ENCODE peak calls at places on chromosomes 3 and 15, in eight cellular contexts. One of them, this sample, is unnamed.

GRCh38 chr3:170221924-170222646 is at the start of gene PRKCI:
- DNase-seq in germinal center: peak
- DNase-seq in amniotic stem cell: peak
- DNase-seq in left ventricle myocardium inferior: peak
- DNase-seq in LHCN-M2: peak
- DNase-seq in choroid plexus epithelial cell: peak
- DNase-seq in GM19239: peak
- DNase-seq in NCI-H460: peak
- DNase-seq in this sample: peak

GRCh38 chr3:149968216-149968615 is 2.5 kb downstream of the PFN2 start:
- DNase-seq in left ventricle myocardium inferior: no peak
- DNase-seq in amniotic stem cell: no peak
- DNase-seq in NCI-H460: no peak
- DNase-seq in LHCN-M2: peak
- DNase-seq in GM19239: no peak
- DNase-seq in germinal center: no peak
- DNase-seq in choroid plexus epithelial cell: peak
- DNase-seq in this sample: peak

GRCh38 chr15:41511331-41512077 is 2.1 kb downstream of the LTK start:
- DNase-seq in germinal center: no peak
- DNase-seq in amniotic stem cell: no peak
- DNase-seq in left ventricle myocardium inferior: no peak
- DNase-seq in GM19239: no peak
- DNase-seq in choroid plexus epithelial cell: no peak
- DNase-seq in NCI-H460: no peak
- DNase-seq in LHCN-M2: no peak
- DNase-seq in this sample: no peak

GRCh38 chr3:169515132-169515531 is 148.4 kb downstream of the MECOM start:
- DNase-seq in amniotic stem cell: no peak
- DNase-seq in NCI-H460: no peak
- DNase-seq in LHCN-M2: no peak
- DNase-seq in choroid plexus epithelial cell: no peak
- DNase-seq in germinal center: no peak
- DNase-seq in GM19239: no peak
- DNase-seq in left ventricle myocardium inferior: no peak
- DNase-seq in this sample: no peak

GRCh38 chr15:55526559-55527036 is 18.6 kb upstream of the DNAAF4 start:
- DNase-seq in left ventricle myocardium inferior: no peak
- DNase-seq in amniotic stem cell: peak
- DNase-seq in choroid plexus epithelial cell: peak
- DNase-seq in GM19239: peak
- DNase-seq in LHCN-M2: peak
- DNase-seq in NCI-H460: peak
- DNase-seq in germinal center: peak
- DNase-seq in this sample: peak

GRCh38 chr15:66774001-66774814 is 72.2 kb downstream of the SMAD6 start:
- DNase-seq in LHCN-M2: peak
- DNase-seq in NCI-H460: peak
- DNase-seq in germinal center: peak
- DNase-seq in choroid plexus epithelial cell: peak
- DNase-seq in amniotic stem cell: peak
- DNase-seq in GM19239: peak
- DNase-seq in left ventricle myocardium inferior: peak
- DNase-seq in this sample: peak

GRCh38 chr3:143168518-143169192 is 49.1 kb downstream of the CHST2 start:
- DNase-seq in amniotic stem cell: no peak
- DNase-seq in left ventricle myocardium inferior: no peak
- DNase-seq in LHCN-M2: peak
- DNase-seq in choroid plexus epithelial cell: peak
- DNase-seq in GM19239: no peak
- DNase-seq in germinal center: no peak
- DNase-seq in NCI-H460: no peak
- DNase-seq in this sample: peak

GRCh38 chr3:94303897-94304296 is 241.0 kb downstream of the NSUN3 start:
- DNase-seq in NCI-H460: no peak
- DNase-seq in germinal center: no peak
- DNase-seq in choroid plexus epithelial cell: peak
- DNase-seq in amniotic stem cell: no peak
- DNase-seq in left ventricle myocardium inferior: peak
- DNase-seq in GM19239: no peak
- DNase-seq in LHCN-M2: no peak
- DNase-seq in this sample: peak

GRCh38 chr3:172709776-172710708 is 825 bp downstream of the NCEH1 start:
- DNase-seq in NCI-H460: no peak
- DNase-seq in LHCN-M2: peak
- DNase-seq in choroid plexus epithelial cell: peak
- DNase-seq in amniotic stem cell: peak
- DNase-seq in germinal center: peak
- DNase-seq in GM19239: no peak
- DNase-seq in left ventricle myocardium inferior: peak
- DNase-seq in this sample: peak

GRCh38 chr3:14920536-14920935 is 26.8 kb upstream of the NR2C2 start:
- DNase-seq in GM19239: no peak
- DNase-seq in germinal center: no peak
- DNase-seq in NCI-H460: no peak
- DNase-seq in left ventricle myocardium inferior: no peak
- DNase-seq in choroid plexus epithelial cell: no peak
- DNase-seq in amniotic stem cell: no peak
- DNase-seq in LHCN-M2: no peak
- DNase-seq in this sample: no peak

GRCh38 chr3:22506871-22507270 is 696.3 kb upstream of the UBE2E2 start:
- DNase-seq in LHCN-M2: no peak
- DNase-seq in germinal center: no peak
- DNase-seq in GM19239: no peak
- DNase-seq in amniotic stem cell: no peak
- DNase-seq in choroid plexus epithelial cell: no peak
- DNase-seq in NCI-H460: no peak
- DNase-seq in left ventricle myocardium inferior: no peak
- DNase-seq in this sample: no peak

GRCh38 chr3:146968204-146968651 is 363.1 kb upstream of the PLSCR5 start:
- DNase-seq in germinal center: no peak
- DNase-seq in GM19239: no peak
- DNase-seq in LHCN-M2: peak
- DNase-seq in amniotic stem cell: peak
- DNase-seq in NCI-H460: no peak
- DNase-seq in left ventricle myocardium inferior: no peak
- DNase-seq in choroid plexus epithelial cell: peak
- DNase-seq in this sample: peak

GRCh38 chr3:184175981-184176376 is 1.3 kb downstream of the AP2M1 start:
- DNase-seq in GM19239: no peak
- DNase-seq in left ventricle myocardium inferior: no peak
- DNase-seq in choroid plexus epithelial cell: no peak
- DNase-seq in LHCN-M2: no peak
- DNase-seq in amniotic stem cell: no peak
- DNase-seq in NCI-H460: no peak
- DNase-seq in germinal center: no peak
- DNase-seq in this sample: no peak

GRCh38 chr3:105842449-105842848 is 26.4 kb downstream of the CBLB start:
- DNase-seq in left ventricle myocardium inferior: no peak
- DNase-seq in NCI-H460: no peak
- DNase-seq in LHCN-M2: no peak
- DNase-seq in amniotic stem cell: no peak
- DNase-seq in choroid plexus epithelial cell: no peak
- DNase-seq in germinal center: no peak
- DNase-seq in GM19239: no peak
- DNase-seq in this sample: no peak

GRCh38 chr15:90401499-90401898 is 13.5 kb downstream of the IQGAP1 start:
- DNase-seq in GM19239: no peak
- DNase-seq in NCI-H460: no peak
- DNase-seq in amniotic stem cell: no peak
- DNase-seq in left ventricle myocardium inferior: no peak
- DNase-seq in choroid plexus epithelial cell: no peak
- DNase-seq in germinal center: no peak
- DNase-seq in LHCN-M2: no peak
- DNase-seq in this sample: no peak

GRCh38 chr3:178445139-178445538 is 91.1 kb upstream of the KCNMB2 start:
- DNase-seq in germinal center: no peak
- DNase-seq in LHCN-M2: no peak
- DNase-seq in left ventricle myocardium inferior: no peak
- DNase-seq in GM19239: no peak
- DNase-seq in NCI-H460: no peak
- DNase-seq in amniotic stem cell: no peak
- DNase-seq in choroid plexus epithelial cell: no peak
- DNase-seq in this sample: no peak

GRCh38 chr15:66965201-66965900 is 100.1 kb upstream of the SMAD3 start:
- DNase-seq in left ventricle myocardium inferior: no peak
- DNase-seq in choroid plexus epithelial cell: no peak
- DNase-seq in NCI-H460: no peak
- DNase-seq in germinal center: no peak
- DNase-seq in amniotic stem cell: no peak
- DNase-seq in LHCN-M2: no peak
- DNase-seq in GM19239: no peak
- DNase-seq in this sample: no peak

GRCh38 chr3:114333180-114333922 is 39.5 kb downstream of the TIGIT start:
- DNase-seq in germinal center: no peak
- DNase-seq in amniotic stem cell: no peak
- DNase-seq in LHCN-M2: no peak
- DNase-seq in NCI-H460: no peak
- DNase-seq in left ventricle myocardium inferior: no peak
- DNase-seq in GM19239: no peak
- DNase-seq in choroid plexus epithelial cell: peak
- DNase-seq in this sample: peak

GRCh38 chr15:62818691-62819090 is 223.9 kb upstream of the TPM1 start:
- DNase-seq in GM19239: no peak
- DNase-seq in germinal center: no peak
- DNase-seq in NCI-H460: no peak
- DNase-seq in amniotic stem cell: no peak
- DNase-seq in LHCN-M2: no peak
- DNase-seq in choroid plexus epithelial cell: peak
- DNase-seq in left ventricle myocardium inferior: no peak
- DNase-seq in this sample: peak

GRCh38 chr3:10319251-10319650 is 1.7 kb downstream of the SEC13 start:
- DNase-seq in choroid plexus epithelial cell: no peak
- DNase-seq in NCI-H460: no peak
- DNase-seq in LHCN-M2: no peak
- DNase-seq in amniotic stem cell: no peak
- DNase-seq in GM19239: no peak
- DNase-seq in germinal center: no peak
- DNase-seq in left ventricle myocardium inferior: no peak
- DNase-seq in this sample: no peak

GRCh38 chr3:186532641-186533072 is 11.5 kb downstream of the CRYGS start:
- DNase-seq in amniotic stem cell: no peak
- DNase-seq in left ventricle myocardium inferior: no peak
- DNase-seq in germinal center: peak
- DNase-seq in LHCN-M2: no peak
- DNase-seq in choroid plexus epithelial cell: no peak
- DNase-seq in GM19239: no peak
- DNase-seq in NCI-H460: no peak
- DNase-seq in this sample: no peak

GRCh38 chr3:16147226-16147625 is 27.3 kb upstream of the GALNT15 start:
- DNase-seq in germinal center: no peak
- DNase-seq in choroid plexus epithelial cell: peak
- DNase-seq in GM19239: no peak
- DNase-seq in left ventricle myocardium inferior: no peak
- DNase-seq in amniotic stem cell: no peak
- DNase-seq in NCI-H460: peak
- DNase-seq in LHCN-M2: no peak
- DNase-seq in this sample: peak

GRCh38 chr3:186939536-186939935 is 9.2 kb downstream of the ST6GAL1 start:
- DNase-seq in left ventricle myocardium inferior: no peak
- DNase-seq in choroid plexus epithelial cell: no peak
- DNase-seq in LHCN-M2: no peak
- DNase-seq in amniotic stem cell: no peak
- DNase-seq in GM19239: no peak
- DNase-seq in germinal center: no peak
- DNase-seq in NCI-H460: no peak
- DNase-seq in this sample: no peak

GRCh38 chr3:143934791-143935190 is 36.8 kb upstream of the DIPK2A start:
- DNase-seq in choroid plexus epithelial cell: no peak
- DNase-seq in germinal center: no peak
- DNase-seq in NCI-H460: no peak
- DNase-seq in GM19239: no peak
- DNase-seq in LHCN-M2: peak
- DNase-seq in left ventricle myocardium inferior: no peak
- DNase-seq in amniotic stem cell: no peak
- DNase-seq in this sample: no peak

GRCh38 chr15:89999676-90000174 is 1.4 kb upstream of the ZNF710 start:
- DNase-seq in germinal center: no peak
- DNase-seq in LHCN-M2: no peak
- DNase-seq in GM19239: no peak
- DNase-seq in amniotic stem cell: no peak
- DNase-seq in NCI-H460: no peak
- DNase-seq in left ventricle myocardium inferior: no peak
- DNase-seq in choroid plexus epithelial cell: peak
- DNase-seq in this sample: peak

GRCh38 chr3:107578091-107578490 is 55.3 kb downstream of the BBX start:
- DNase-seq in choroid plexus epithelial cell: no peak
- DNase-seq in germinal center: no peak
- DNase-seq in GM19239: no peak
- DNase-seq in LHCN-M2: no peak
- DNase-seq in left ventricle myocardium inferior: no peak
- DNase-seq in amniotic stem cell: no peak
- DNase-seq in NCI-H460: no peak
- DNase-seq in this sample: no peak

GRCh38 chr3:70108072-70108471 is 108.5 kb downstream of the SAMMSON start:
- DNase-seq in amniotic stem cell: no peak
- DNase-seq in GM19239: no peak
- DNase-seq in LHCN-M2: peak
- DNase-seq in germinal center: peak
- DNase-seq in left ventricle myocardium inferior: no peak
- DNase-seq in choroid plexus epithelial cell: peak
- DNase-seq in NCI-H460: no peak
- DNase-seq in this sample: peak

GRCh38 chr3:68931406-68932149 is 769 bp downstream of the TAFA4 start:
- DNase-seq in left ventricle myocardium inferior: no peak
- DNase-seq in amniotic stem cell: no peak
- DNase-seq in LHCN-M2: no peak
- DNase-seq in GM19239: no peak
- DNase-seq in NCI-H460: no peak
- DNase-seq in germinal center: no peak
- DNase-seq in choroid plexus epithelial cell: no peak
- DNase-seq in this sample: no peak

GRCh38 chr15:70956596-70956995 is 64.0 kb downstream of the LRRC49 start:
- DNase-seq in amniotic stem cell: no peak
- DNase-seq in germinal center: no peak
- DNase-seq in GM19239: no peak
- DNase-seq in LHCN-M2: no peak
- DNase-seq in left ventricle myocardium inferior: no peak
- DNase-seq in choroid plexus epithelial cell: no peak
- DNase-seq in NCI-H460: no peak
- DNase-seq in this sample: peak

GRCh38 chr3:170418422-170419300 is at the start of gene CLDN11:
- DNase-seq in left ventricle myocardium inferior: peak
- DNase-seq in GM19239: no peak
- DNase-seq in amniotic stem cell: no peak
- DNase-seq in NCI-H460: peak
- DNase-seq in germinal center: peak
- DNase-seq in LHCN-M2: no peak
- DNase-seq in choroid plexus epithelial cell: peak
- DNase-seq in this sample: peak

GRCh38 chr3:39733804-39734203 is 75.6 kb upstream of the MYRIP start:
- DNase-seq in choroid plexus epithelial cell: no peak
- DNase-seq in left ventricle myocardium inferior: no peak
- DNase-seq in germinal center: no peak
- DNase-seq in NCI-H460: no peak
- DNase-seq in GM19239: no peak
- DNase-seq in LHCN-M2: no peak
- DNase-seq in amniotic stem cell: no peak
- DNase-seq in this sample: no peak

GRCh38 chr15:29990035-29990434 is 92.7 kb upstream of the GOLGA8J start:
- DNase-seq in amniotic stem cell: no peak
- DNase-seq in LHCN-M2: no peak
- DNase-seq in choroid plexus epithelial cell: no peak
- DNase-seq in GM19239: no peak
- DNase-seq in germinal center: no peak
- DNase-seq in left ventricle myocardium inferior: no peak
- DNase-seq in NCI-H460: no peak
- DNase-seq in this sample: no peak

GRCh38 chr3:17238029-17238428 is 353.3 kb downstream of the PLCL2 start:
- DNase-seq in left ventricle myocardium inferior: no peak
- DNase-seq in NCI-H460: peak
- DNase-seq in germinal center: no peak
- DNase-seq in choroid plexus epithelial cell: peak
- DNase-seq in amniotic stem cell: no peak
- DNase-seq in GM19239: no peak
- DNase-seq in LHCN-M2: no peak
- DNase-seq in this sample: peak

This sample was measured in fibroblast of the aortic adventitia.